ENCODE peak calls at places on chromosomes 2 and 18, in six cellular contexts. W is GM23338; M is thoracic aorta; T is tibial nerve; Z is colonic mucosa; X is CD4-positive, CD25-positive, alpha-beta regulatory T cell. I is an unnamed sample.

GRCh38 chr2:235287369-235287722 is 206.5 kb upstream of the AGAP1 start:
- DNase-seq in W (no peak), M (no peak), T (no peak), Z (no peak), X (no peak), I (no peak)

GRCh38 chr2:240519396-240520142 is 38.2 kb downstream of the ANKMY1 start:
- DNase-seq in W (peak), M (no peak), T (no peak), Z (no peak), X (no peak), I (peak)

GRCh38 chr2:108323619-108324018 is 34.9 kb downstream of the SULT1C2 start:
- DNase-seq in W (no peak), M (no peak), T (no peak), Z (no peak), X (no peak), I (no peak)

GRCh38 chr2:74587664-74588277 is 33.3 kb downstream of the DOK1 start:
- DNase-seq in W (peak), M (no peak), T (peak), Z (peak), X (peak), I (peak)

GRCh38 chr2:12177052-12177994 is 430.9 kb downstream of the LPIN1 start:
- DNase-seq in W (no peak), M (peak), T (no peak), Z (peak), X (no peak), I (no peak)

GRCh38 chr2:20224716-20225293 is at the start of gene SDC1:
- DNase-seq in W (peak), M (no peak), T (no peak), Z (peak), X (no peak), I (peak)

GRCh38 chr2:106192752-106193490 is 1.2 kb downstream of the UXS1 start:
- DNase-seq in W (peak), M (no peak), T (no peak), Z (peak), X (peak), I (peak)

GRCh38 chr2:110883401-110883800 is 151.0 kb downstream of the ACOXL start:
- DNase-seq in W (no peak), M (no peak), T (no peak), Z (no peak), X (no peak), I (no peak)

GRCh38 chr2:159091381-159091780 is 122.9 kb downstream of the TANC1 start:
- DNase-seq in W (no peak), M (no peak), T (no peak), Z (no peak), X (no peak), I (no peak)

GRCh38 chr2:30612371-30612770 is 165.3 kb downstream of the LCLAT1 start:
- DNase-seq in W (no peak), M (no peak), T (no peak), Z (no peak), X (no peak), I (no peak)

GRCh38 chr2:157444643-157445040 is 753 bp upstream of the CYTIP start:
- DNase-seq in W (no peak), M (no peak), T (no peak), Z (no peak), X (no peak), I (no peak)

GRCh38 chr2:177983183-177983788 is 89.3 kb downstream of the PDE11A start:
- DNase-seq in W (peak), M (no peak), T (no peak), Z (peak), X (no peak), I (peak)

GRCh38 chr2:31233216-31233615 is 736 bp upstream of the EHD3 start:
- DNase-seq in W (no peak), M (no peak), T (no peak), Z (peak), X (no peak), I (no peak)

GRCh38 chr2:157053876-157054275 is 203.6 kb upstream of the GALNT5 start:
- DNase-seq in W (no peak), M (no peak), T (no peak), Z (no peak), X (no peak), I (no peak)

GRCh38 chr2:164711246-164712138 is 90.2 kb upstream of the GRB14 start:
- DNase-seq in W (no peak), M (no peak), T (no peak), Z (no peak), X (no peak), I (no peak)

GRCh38 chr2:129673234-129673633 is 306.2 kb upstream of the RAB6C start:
- DNase-seq in W (no peak), M (no peak), T (no peak), Z (no peak), X (no peak), I (no peak)

GRCh38 chr2:240760576-240761246 is 59.3 kb downstream of the KIF1A start:
- DNase-seq in W (no peak), M (no peak), T (no peak), Z (no peak), X (no peak), I (no peak)

GRCh38 chr18:52160652-52161051 is 179.3 kb upstream of the DCC start:
- DNase-seq in W (peak), M (no peak), T (no peak), Z (no peak), X (no peak), I (no peak)
- H3K27ac ChIP-seq in W (no peak), M (no peak), T (no peak), Z (no peak), X (no peak), I (no peak)

GRCh38 chr2:16109821-16110310 is 169.5 kb downstream of the MYCN start:
- DNase-seq in W (no peak), M (no peak), T (no peak), Z (no peak), X (no peak), I (no peak)
- H3K27ac ChIP-seq in W (no peak), M (no peak), T (no peak), Z (no peak), X (no peak), I (no peak)

DNA sequence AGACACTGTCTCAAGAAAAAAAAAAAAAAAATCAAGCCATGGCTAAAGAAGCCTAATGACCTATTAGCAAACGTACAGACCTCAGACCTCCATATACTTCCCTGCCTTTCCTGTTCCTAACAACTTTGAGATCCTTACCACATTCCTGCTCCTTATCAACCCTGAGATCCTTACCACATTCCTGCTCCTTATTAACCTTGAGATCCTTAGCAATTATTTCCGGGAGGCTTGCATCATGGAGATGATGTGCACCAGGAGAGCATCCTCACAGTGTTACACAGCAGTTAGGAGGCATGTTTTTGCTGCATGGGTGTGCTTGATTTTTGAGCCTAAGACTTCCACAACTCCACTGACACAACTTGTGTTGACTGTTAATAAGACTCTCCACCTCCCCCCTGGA is 54.6 kb upstream of the RASGRP3 start:
- DNase-seq in W (no peak), M (no peak), T (no peak), Z (no peak), X (no peak), I (no peak)
- H3K27ac ChIP-seq in W (no peak), M (no peak), T (no peak), Z (no peak), X (no peak), I (no peak)

DNA sequence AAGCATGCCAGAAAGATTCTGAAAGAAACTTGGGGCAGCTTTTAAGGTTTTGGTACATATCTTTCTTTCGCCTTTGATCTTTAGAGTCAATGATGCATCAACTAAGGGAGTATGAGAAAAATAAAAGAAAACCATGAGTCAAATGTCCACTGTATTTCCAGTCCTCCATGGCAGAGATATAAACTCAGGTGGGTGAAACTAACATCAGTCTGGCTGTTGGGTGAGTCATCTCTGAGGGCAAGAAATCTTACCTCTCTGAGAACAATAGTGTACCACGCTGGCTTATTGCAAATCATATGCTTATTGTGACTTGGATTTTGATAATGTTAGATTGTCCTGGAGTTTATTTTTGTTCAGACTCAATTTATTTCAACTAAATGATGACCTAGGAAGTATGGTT is 521.0 kb downstream of the PLCL1 start:
- DNase-seq in W (no peak), M (no peak), T (no peak), Z (no peak), X (no peak), I (no peak)
- H3K27ac ChIP-seq in W (no peak), M (no peak), T (no peak), Z (no peak), X (no peak), I (no peak)